ENCODE peak calls at places on chromosomes 6 and 20, in eight cellular contexts. One of them, this sample, is unnamed.

GRCh38 chr6:116176596-116176995 is 50.7 kb upstream of the COL10A1 start:
- DNase-seq in MCF 10A: no peak
- DNase-seq in D721Med: no peak
- DNase-seq in GM12864: no peak
- DNase-seq in lower leg skin: no peak
- DNase-seq in CD8-positive, alpha-beta T cell: no peak
- DNase-seq in astrocyte: no peak
- DNase-seq in tibial artery: no peak
- DNase-seq in this sample: no peak

GRCh38 chr6:90940812-90941481 is 354.1 kb upstream of the MAP3K7 start:
- DNase-seq in MCF 10A: peak
- DNase-seq in D721Med: no peak
- DNase-seq in GM12864: peak
- DNase-seq in lower leg skin: no peak
- DNase-seq in CD8-positive, alpha-beta T cell: no peak
- DNase-seq in astrocyte: peak
- DNase-seq in tibial artery: no peak
- DNase-seq in this sample: no peak

GRCh38 chr6:142380626-142381025 is 78.8 kb downstream of the ADGRG6 start:
- DNase-seq in MCF 10A: no peak
- DNase-seq in D721Med: no peak
- DNase-seq in GM12864: no peak
- DNase-seq in lower leg skin: no peak
- DNase-seq in CD8-positive, alpha-beta T cell: no peak
- DNase-seq in astrocyte: no peak
- DNase-seq in tibial artery: no peak
- DNase-seq in this sample: no peak

GRCh38 chr6:154386848-154387717 is 30.5 kb upstream of the IPCEF1 start:
- DNase-seq in MCF 10A: peak
- DNase-seq in D721Med: no peak
- DNase-seq in GM12864: no peak
- DNase-seq in lower leg skin: no peak
- DNase-seq in CD8-positive, alpha-beta T cell: no peak
- DNase-seq in astrocyte: peak
- DNase-seq in tibial artery: no peak
- DNase-seq in this sample: no peak

GRCh38 chr20:2751868-2752630 is 48.4 kb downstream of the CPXM1 start:
- DNase-seq in MCF 10A: no peak
- DNase-seq in D721Med: no peak
- DNase-seq in GM12864: no peak
- DNase-seq in lower leg skin: no peak
- DNase-seq in CD8-positive, alpha-beta T cell: peak
- DNase-seq in astrocyte: no peak
- DNase-seq in tibial artery: no peak
- DNase-seq in this sample: peak

GRCh38 chr20:18916886-18917785 is 103.6 kb downstream of the SCP2D1 start:
- DNase-seq in MCF 10A: no peak
- DNase-seq in D721Med: no peak
- DNase-seq in GM12864: no peak
- DNase-seq in lower leg skin: no peak
- DNase-seq in CD8-positive, alpha-beta T cell: no peak
- DNase-seq in astrocyte: no peak
- DNase-seq in tibial artery: no peak
- DNase-seq in this sample: no peak

GRCh38 chr6:161443868-161444267 is 170.0 kb upstream of the AGPAT4 start:
- DNase-seq in MCF 10A: no peak
- DNase-seq in D721Med: no peak
- DNase-seq in GM12864: no peak
- DNase-seq in lower leg skin: no peak
- DNase-seq in CD8-positive, alpha-beta T cell: no peak
- DNase-seq in astrocyte: peak
- DNase-seq in tibial artery: no peak
- DNase-seq in this sample: no peak

GRCh38 chr6:5315883-5316282 is 54.6 kb downstream of the FARS2 start:
- DNase-seq in MCF 10A: no peak
- DNase-seq in D721Med: no peak
- DNase-seq in GM12864: no peak
- DNase-seq in lower leg skin: no peak
- DNase-seq in CD8-positive, alpha-beta T cell: no peak
- DNase-seq in astrocyte: peak
- DNase-seq in tibial artery: no peak
- DNase-seq in this sample: no peak

GRCh38 chr6:68876792-68877493 is 241.9 kb downstream of the ADGRB3 start:
- DNase-seq in MCF 10A: peak
- DNase-seq in D721Med: no peak
- DNase-seq in GM12864: no peak
- DNase-seq in lower leg skin: no peak
- DNase-seq in CD8-positive, alpha-beta T cell: no peak
- DNase-seq in astrocyte: peak
- DNase-seq in tibial artery: no peak
- DNase-seq in this sample: no peak

GRCh38 chr6:163761491-163761890 is 347.0 kb downstream of the QKI start:
- DNase-seq in MCF 10A: no peak
- DNase-seq in D721Med: no peak
- DNase-seq in GM12864: no peak
- DNase-seq in lower leg skin: no peak
- DNase-seq in CD8-positive, alpha-beta T cell: no peak
- DNase-seq in astrocyte: peak
- DNase-seq in tibial artery: no peak
- DNase-seq in this sample: no peak

GRCh38 chr6:165854863-165855593 is 192.0 kb upstream of the PDE10A start:
- DNase-seq in MCF 10A: no peak
- DNase-seq in D721Med: no peak
- DNase-seq in GM12864: no peak
- DNase-seq in lower leg skin: no peak
- DNase-seq in CD8-positive, alpha-beta T cell: no peak
- DNase-seq in astrocyte: no peak
- DNase-seq in tibial artery: no peak
- DNase-seq in this sample: no peak

GRCh38 chr6:133977983-133978895 is 25.2 kb downstream of the TBPL1 start:
- DNase-seq in MCF 10A: peak
- DNase-seq in D721Med: no peak
- DNase-seq in GM12864: no peak
- DNase-seq in lower leg skin: peak
- DNase-seq in CD8-positive, alpha-beta T cell: no peak
- DNase-seq in astrocyte: peak
- DNase-seq in tibial artery: no peak
- DNase-seq in this sample: no peak

GRCh38 chr6:46772754-46773153 is 20.4 kb upstream of the MEP1A start:
- DNase-seq in MCF 10A: no peak
- DNase-seq in D721Med: no peak
- DNase-seq in GM12864: no peak
- DNase-seq in lower leg skin: peak
- DNase-seq in CD8-positive, alpha-beta T cell: no peak
- DNase-seq in astrocyte: no peak
- DNase-seq in tibial artery: peak
- DNase-seq in this sample: no peak

GRCh38 chr6:125781307-125781868 is 9.4 kb upstream of the NCOA7 start:
- DNase-seq in MCF 10A: no peak
- DNase-seq in D721Med: no peak
- DNase-seq in GM12864: no peak
- DNase-seq in lower leg skin: peak
- DNase-seq in CD8-positive, alpha-beta T cell: no peak
- DNase-seq in astrocyte: peak
- DNase-seq in tibial artery: no peak
- DNase-seq in this sample: peak

GRCh38 chr6:98828991-98829411 is 5.4 kb upstream of the POU3F2 start:
- DNase-seq in MCF 10A: no peak
- DNase-seq in D721Med: no peak
- DNase-seq in GM12864: no peak
- DNase-seq in lower leg skin: no peak
- DNase-seq in CD8-positive, alpha-beta T cell: no peak
- DNase-seq in astrocyte: no peak
- DNase-seq in tibial artery: no peak
- DNase-seq in this sample: no peak
- TF ChIP-seq CTCF in MCF 10A: no peak
- TF ChIP-seq CTCF in D721Med: no peak
- TF ChIP-seq CTCF in GM12864: no peak
- TF ChIP-seq CTCF in lower leg skin: no peak
- TF ChIP-seq CTCF in CD8-positive, alpha-beta T cell: no peak
- TF ChIP-seq CTCF in astrocyte: no peak
- TF ChIP-seq CTCF in tibial artery: no peak
- TF ChIP-seq CTCF in this sample: no peak

DNA sequence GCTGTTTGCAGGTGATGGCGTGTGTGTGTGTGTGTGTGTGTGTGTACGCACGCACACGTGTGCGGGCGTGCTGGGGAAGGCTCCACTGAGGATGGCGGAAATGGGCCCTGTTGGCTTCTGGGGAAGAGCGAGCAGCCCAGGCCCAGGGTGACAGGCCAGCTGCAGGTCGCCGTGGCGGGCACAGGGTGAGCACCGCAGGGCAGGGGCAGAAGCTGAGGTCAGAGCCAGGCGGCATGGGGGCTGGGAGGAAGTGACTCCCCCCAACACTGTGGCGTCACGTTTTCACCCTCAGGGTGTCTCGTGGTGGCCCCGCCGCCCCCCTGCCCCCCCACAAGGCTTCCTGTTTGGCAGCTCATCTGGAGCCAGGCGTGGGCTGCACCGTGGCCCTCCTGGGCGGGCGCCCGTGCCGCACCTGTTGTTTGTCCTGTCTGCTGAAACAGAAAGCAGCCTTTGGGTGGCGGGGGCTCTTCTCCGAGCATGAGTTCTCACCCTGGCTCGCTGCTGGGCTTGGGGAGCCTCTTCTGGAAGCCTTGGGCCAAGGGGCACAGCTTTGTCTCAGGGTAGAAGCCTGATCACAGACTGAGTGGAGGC is 7.1 kb downstream of the RBM38 start:
- DNase-seq in MCF 10A: no peak
- DNase-seq in D721Med: no peak
- DNase-seq in GM12864: peak
- DNase-seq in lower leg skin: peak
- DNase-seq in CD8-positive, alpha-beta T cell: peak
- DNase-seq in astrocyte: no peak
- DNase-seq in tibial artery: no peak
- DNase-seq in this sample: peak
- TF ChIP-seq CTCF in MCF 10A: no peak
- TF ChIP-seq CTCF in D721Med: no peak
- TF ChIP-seq CTCF in GM12864: no peak
- TF ChIP-seq CTCF in lower leg skin: no peak
- TF ChIP-seq CTCF in CD8-positive, alpha-beta T cell: no peak
- TF ChIP-seq CTCF in astrocyte: no peak
- TF ChIP-seq CTCF in tibial artery: no peak
- TF ChIP-seq CTCF in this sample: no peak

GRCh38 chr20:20864346-20865096 is 152.1 kb upstream of the RALGAPA2 start:
- DNase-seq in MCF 10A: peak
- DNase-seq in D721Med: no peak
- DNase-seq in GM12864: no peak
- DNase-seq in lower leg skin: no peak
- DNase-seq in CD8-positive, alpha-beta T cell: no peak
- DNase-seq in astrocyte: no peak
- DNase-seq in tibial artery: no peak
- DNase-seq in this sample: no peak
- TF ChIP-seq CTCF in MCF 10A: peak
- TF ChIP-seq CTCF in D721Med: peak
- TF ChIP-seq CTCF in GM12864: no peak
- TF ChIP-seq CTCF in lower leg skin: no peak
- TF ChIP-seq CTCF in CD8-positive, alpha-beta T cell: no peak
- TF ChIP-seq CTCF in astrocyte: no peak
- TF ChIP-seq CTCF in tibial artery: no peak
- TF ChIP-seq CTCF in this sample: no peak

GRCh38 chr20:25221592-25222460 is 26.1 kb upstream of the PYGB start:
- DNase-seq in MCF 10A: no peak
- DNase-seq in D721Med: no peak
- DNase-seq in GM12864: no peak
- DNase-seq in lower leg skin: no peak
- DNase-seq in CD8-positive, alpha-beta T cell: no peak
- DNase-seq in astrocyte: no peak
- DNase-seq in tibial artery: peak
- DNase-seq in this sample: no peak

GRCh38 chr20:25223765-25224720 is 23.8 kb upstream of the PYGB start:
- DNase-seq in MCF 10A: no peak
- DNase-seq in D721Med: no peak
- DNase-seq in GM12864: no peak
- DNase-seq in lower leg skin: no peak
- DNase-seq in CD8-positive, alpha-beta T cell: no peak
- DNase-seq in astrocyte: no peak
- DNase-seq in tibial artery: peak
- DNase-seq in this sample: no peak

GRCh38 chr20:25224941-25225340 is 22.9 kb upstream of the PYGB start:
- DNase-seq in MCF 10A: no peak
- DNase-seq in D721Med: no peak
- DNase-seq in GM12864: no peak
- DNase-seq in lower leg skin: no peak
- DNase-seq in CD8-positive, alpha-beta T cell: no peak
- DNase-seq in astrocyte: no peak
- DNase-seq in tibial artery: peak
- DNase-seq in this sample: no peak

GRCh38 chr20:25222461-25223178 is 25.3 kb upstream of the PYGB start:
- DNase-seq in MCF 10A: no peak
- DNase-seq in D721Med: no peak
- DNase-seq in GM12864: no peak
- DNase-seq in lower leg skin: no peak
- DNase-seq in CD8-positive, alpha-beta T cell: no peak
- DNase-seq in astrocyte: no peak
- DNase-seq in tibial artery: peak
- DNase-seq in this sample: no peak

GRCh38 chr20:25223179-25223661 is 24.7 kb upstream of the PYGB start:
- DNase-seq in MCF 10A: peak
- DNase-seq in D721Med: no peak
- DNase-seq in GM12864: no peak
- DNase-seq in lower leg skin: no peak
- DNase-seq in CD8-positive, alpha-beta T cell: no peak
- DNase-seq in astrocyte: peak
- DNase-seq in tibial artery: peak
- DNase-seq in this sample: no peak
- TF ChIP-seq CTCF in MCF 10A: no peak
- TF ChIP-seq CTCF in D721Med: no peak
- TF ChIP-seq CTCF in GM12864: no peak
- TF ChIP-seq CTCF in lower leg skin: no peak
- TF ChIP-seq CTCF in CD8-positive, alpha-beta T cell: no peak
- TF ChIP-seq CTCF in astrocyte: no peak
- TF ChIP-seq CTCF in tibial artery: no peak
- TF ChIP-seq CTCF in this sample: no peak

GRCh38 chr6:157764346-157765068 is 58.5 kb upstream of the SNX9 start:
- DNase-seq in MCF 10A: peak
- DNase-seq in D721Med: no peak
- DNase-seq in GM12864: peak
- DNase-seq in lower leg skin: peak
- DNase-seq in CD8-positive, alpha-beta T cell: peak
- DNase-seq in astrocyte: peak
- DNase-seq in tibial artery: peak
- DNase-seq in this sample: peak

GRCh38 chr6:157761926-157762325 is 61.1 kb upstream of the SNX9 start:
- DNase-seq in MCF 10A: no peak
- DNase-seq in D721Med: no peak
- DNase-seq in GM12864: no peak
- DNase-seq in lower leg skin: no peak
- DNase-seq in CD8-positive, alpha-beta T cell: no peak
- DNase-seq in astrocyte: no peak
- DNase-seq in tibial artery: no peak
- DNase-seq in this sample: no peak

GRCh38 chr6:157762636-157763035 is 60.4 kb upstream of the SNX9 start:
- DNase-seq in MCF 10A: no peak
- DNase-seq in D721Med: no peak
- DNase-seq in GM12864: no peak
- DNase-seq in lower leg skin: no peak
- DNase-seq in CD8-positive, alpha-beta T cell: no peak
- DNase-seq in astrocyte: no peak
- DNase-seq in tibial artery: no peak
- DNase-seq in this sample: no peak

GRCh38 chr6:157763894-157764345 is 59.1 kb upstream of the SNX9 start:
- DNase-seq in MCF 10A: no peak
- DNase-seq in D721Med: no peak
- DNase-seq in GM12864: no peak
- DNase-seq in lower leg skin: no peak
- DNase-seq in CD8-positive, alpha-beta T cell: no peak
- DNase-seq in astrocyte: no peak
- DNase-seq in tibial artery: no peak
- DNase-seq in this sample: no peak

GRCh38 chr6:157763129-157763893 is 59.7 kb upstream of the SNX9 start:
- DNase-seq in MCF 10A: peak
- DNase-seq in D721Med: no peak
- DNase-seq in GM12864: no peak
- DNase-seq in lower leg skin: peak
- DNase-seq in CD8-positive, alpha-beta T cell: no peak
- DNase-seq in astrocyte: peak
- DNase-seq in tibial artery: no peak
- DNase-seq in this sample: peak
- TF ChIP-seq CTCF in MCF 10A: no peak
- TF ChIP-seq CTCF in D721Med: no peak
- TF ChIP-seq CTCF in GM12864: no peak
- TF ChIP-seq CTCF in lower leg skin: no peak
- TF ChIP-seq CTCF in CD8-positive, alpha-beta T cell: no peak
- TF ChIP-seq CTCF in astrocyte: no peak
- TF ChIP-seq CTCF in tibial artery: no peak
- TF ChIP-seq CTCF in this sample: no peak